ENCODE peak calls at places on chromosomes 2 and 18, in six cellular contexts. R is stimulated activated CD4-positive, alpha-beta T cell treated with anti-CD3 and anti-CD28 coated beads, Interleukin-15, amount 100 ng/mL, for 24 hours; F is Peyer's patch; L is fibroblast of lung; P is amniotic stem cell; I is T follicular helper cell. J is an unnamed sample.

GRCh38 chr2:203453858-203454451 is 81.1 kb downstream of the RAPH1 start:
- DNase-seq in R (peak), F (no peak), L (peak), P (peak), I (peak), J (no peak)

GRCh38 chr2:110642360-110642759 is 35.5 kb downstream of the BUB1 start:
- DNase-seq in R (no peak), F (no peak), L (no peak), P (no peak), I (no peak), J (no peak)

GRCh38 chr2:176553685-176554106 is 284.5 kb downstream of the MTX2 start:
- DNase-seq in R (peak), F (peak), L (peak), P (no peak), I (peak), J (peak)

GRCh38 chr18:44816028-44816427 is 135.3 kb downstream of the SETBP1 start:
- DNase-seq in R (no peak), F (no peak), L (no peak), P (no peak), I (no peak), J (no peak)

GRCh38 chr2:191677646-191678436 is at the start of gene NABP1:
- DNase-seq in R (peak), F (peak), L (peak), P (peak), I (peak), J (peak)

GRCh38 chr2:85768713-85769112 is 14.9 kb downstream of the ATOH8 start:
- DNase-seq in R (no peak), F (no peak), L (peak), P (no peak), I (no peak), J (no peak)

GRCh38 chr2:238457927-238458324 is 31.2 kb downstream of the ASB1 start:
- DNase-seq in R (no peak), F (no peak), L (no peak), P (no peak), I (no peak), J (no peak)

GRCh38 chr18:39348757-39349156 is 1783.2 kb upstream of the CELF4 start:
- DNase-seq in R (no peak), F (no peak), L (no peak), P (no peak), I (no peak), J (no peak)

GRCh38 chr18:62952807-62953206 is 237.5 kb downstream of the PHLPP1 start:
- DNase-seq in R (no peak), F (no peak), L (no peak), P (no peak), I (no peak), J (no peak)

GRCh38 chr2:189511935-189512334 is 68.7 kb downstream of the SLC40A1 start:
- DNase-seq in R (no peak), F (no peak), L (no peak), P (no peak), I (no peak), J (no peak)

GRCh38 chr2:202104286-202104870 is 31.3 kb downstream of the KIAA2012 start:
- DNase-seq in R (peak), F (peak), L (peak), P (peak), I (no peak), J (no peak)

GRCh38 chr2:11819235-11819729 is 72.8 kb downstream of the LPIN1 start:
- DNase-seq in R (no peak), F (no peak), L (no peak), P (no peak), I (no peak), J (no peak)

GRCh38 chr2:237892936-237893595 is 33.6 kb downstream of the RAMP1 start:
- DNase-seq in R (no peak), F (peak), L (no peak), P (no peak), I (no peak), J (no peak)

GRCh38 chr2:120472031-120472430 is 126.1 kb downstream of the INHBB start:
- DNase-seq in R (no peak), F (no peak), L (no peak), P (no peak), I (no peak), J (no peak)

GRCh38 chr18:79547413-79548076 is 132.1 kb upstream of the CTDP1 start:
- DNase-seq in R (no peak), F (peak), L (no peak), P (no peak), I (no peak), J (no peak)

GRCh38 chr2:219477815-219478214 is 20.9 kb upstream of the GMPPA start:
- DNase-seq in R (no peak), F (no peak), L (no peak), P (no peak), I (no peak), J (no peak)

GRCh38 chr18:67511840-67512239 is 4.7 kb downstream of the DSEL start:
- DNase-seq in R (no peak), F (no peak), L (no peak), P (no peak), I (no peak), J (no peak)

GRCh38 chr18:63788447-63789096 is 13.4 kb downstream of the SERPINB7 start:
- DNase-seq in R (peak), F (no peak), L (peak), P (peak), I (no peak), J (no peak)

J was measured in T-cell.